ENCODE peak calls at places on chromosomes 16 and 17, in eight cellular contexts. B is activated CD8-positive, alpha-beta memory T cell treated with anti-CD3 and anti-CD28 coated beads for 1 hour; P is MCF 10A; W is NCI-H2107; O is activated CD4-positive, CD25-positive, alpha-beta regulatory T cell treated with anti-CD3 and anti-CD28 coated beads, Interleukin-2, amount 50 U/mL, for 72 hours; U is naive thymus-derived CD4-positive, alpha-beta T cell; J is activated effector memory CD4-positive, alpha-beta T cell treated with anti-CD3 and anti-CD28 coated beads, Interleukin-2, amount 50 U/mL, for 16 hours; I is Peyer's patch. M is an unnamed sample.

GRCh38 chr17:39979865-39980401 is 674 bp upstream of the PSMD3 start:
- DNase-seq in B (no peak), P (peak), W (no peak), O (no peak), U (peak), J (no peak), I (no peak), M (no peak)

GRCh38 chr17:35345926-35346771 is 27.3 kb downstream of the SLFN11 start:
- DNase-seq in B (no peak), P (no peak), W (no peak), O (no peak), U (peak), J (peak), I (peak), M (no peak)

GRCh38 chr17:68585643-68586042 is 15.5 kb downstream of the FAM20A start:
- DNase-seq in B (no peak), P (no peak), W (no peak), O (no peak), U (no peak), J (no peak), I (no peak), M (no peak)

GRCh38 chr16:87471278-87472141 is 21.3 kb downstream of the ZCCHC14 start:
- DNase-seq in B (no peak), P (no peak), W (no peak), O (no peak), U (no peak), J (no peak), I (no peak), M (no peak)

GRCh38 chr16:56999409-57000270 is 10.3 kb downstream of the NLRC5 start:
- DNase-seq in B (no peak), P (no peak), W (no peak), O (peak), U (no peak), J (peak), I (no peak), M (no peak)

GRCh38 chr17:46125831-46126230 is 67.4 kb downstream of the KANSL1 start:
- DNase-seq in B (no peak), P (no peak), W (no peak), O (no peak), U (no peak), J (no peak), I (no peak), M (no peak)

GRCh38 chr17:3512512-3513171 is 36.8 kb downstream of the ASPA start:
- DNase-seq in B (no peak), P (no peak), W (no peak), O (no peak), U (no peak), J (no peak), I (no peak), M (no peak)

GRCh38 chr16:86396318-86396882 is 113.9 kb upstream of the FOXF1 start:
- DNase-seq in B (no peak), P (no peak), W (no peak), O (no peak), U (no peak), J (no peak), I (no peak), M (no peak)

GRCh38 chr17:31391496-31391949 is at the start of gene RAB11FIP4:
- DNase-seq in B (no peak), P (no peak), W (no peak), O (no peak), U (peak), J (no peak), I (no peak), M (no peak)

GRCh38 chr16:23962001-23962400 is 126.2 kb downstream of the PRKCB start:
- DNase-seq in B (no peak), P (no peak), W (no peak), O (no peak), U (peak), J (peak), I (no peak), M (no peak)

GRCh38 chr17:68378202-68379149 is 78.8 kb downstream of the WIPI1 start:
- DNase-seq in B (no peak), P (peak), W (no peak), O (no peak), U (no peak), J (no peak), I (peak), M (peak)

GRCh38 chr17:47967607-47968252 is 3.2 kb upstream of the CDK5RAP3 start:
- DNase-seq in B (no peak), P (peak), W (no peak), O (no peak), U (no peak), J (no peak), I (peak), M (no peak)

GRCh38 chr17:5832886-5833285 is 237.3 kb upstream of the WSCD1 start:
- DNase-seq in B (no peak), P (peak), W (no peak), O (no peak), U (no peak), J (no peak), I (no peak), M (no peak)

GRCh38 chr16:74720579-74720978 is 19.9 kb upstream of the MLKL start:
- DNase-seq in B (no peak), P (no peak), W (no peak), O (no peak), U (no peak), J (no peak), I (no peak), M (no peak)

GRCh38 chr16:11635127-11635652 is 33.1 kb upstream of the SNN start:
- DNase-seq in B (no peak), P (no peak), W (no peak), O (no peak), U (no peak), J (no peak), I (peak), M (no peak)

GRCh38 chr17:80145076-80146075 is 1.6 kb downstream of the EIF4A3 start:
- DNase-seq in B (no peak), P (no peak), W (no peak), O (no peak), U (no peak), J (peak), I (no peak), M (no peak)

GRCh38 chr17:82772026-82772425 is 20.2 kb downstream of the TBCD start:
- DNase-seq in B (no peak), P (peak), W (no peak), O (no peak), U (no peak), J (no peak), I (no peak), M (no peak)

GRCh38 chr16:83027973-83028372 is 401.2 kb downstream of the CDH13 start:
- DNase-seq in B (no peak), P (no peak), W (no peak), O (no peak), U (no peak), J (no peak), I (no peak), M (no peak)

GRCh38 chr17:28528329-28529011 is 22.3 kb downstream of the FOXN1 start:
- DNase-seq in B (no peak), P (peak), W (no peak), O (no peak), U (no peak), J (no peak), I (no peak), M (no peak)

GRCh38 chr16:16108759-16109158 is 114.5 kb downstream of the ABCC6 start:
- DNase-seq in B (no peak), P (no peak), W (no peak), O (no peak), U (no peak), J (no peak), I (no peak), M (no peak)

GRCh38 chr17:51050291-51051033 is 70.2 kb downstream of the SPAG9 start:
- DNase-seq in B (no peak), P (no peak), W (no peak), O (no peak), U (no peak), J (no peak), I (no peak), M (no peak)

GRCh38 chr16:3578610-3579551 is 1.7 kb upstream of the NLRC3 start:
- DNase-seq in B (no peak), P (no peak), W (no peak), O (peak), U (peak), J (peak), I (no peak), M (no peak)

GRCh38 chr16:87984868-87985267 is 33.6 kb downstream of the BANP start:
- DNase-seq in B (no peak), P (no peak), W (no peak), O (no peak), U (no peak), J (no peak), I (no peak), M (no peak)

GRCh38 chr17:8681175-8681949 is 50.8 kb upstream of the MYH10 start:
- DNase-seq in B (no peak), P (no peak), W (no peak), O (no peak), U (no peak), J (no peak), I (no peak), M (no peak)

GRCh38 chr16:85459529-85460251 is 153.4 kb upstream of the GSE1 start:
- DNase-seq in B (no peak), P (no peak), W (no peak), O (no peak), U (no peak), J (no peak), I (no peak), M (no peak)

GRCh38 chr16:65500919-65501318 is 379.1 kb upstream of the CDH11 start:
- DNase-seq in B (no peak), P (no peak), W (no peak), O (no peak), U (no peak), J (no peak), I (no peak), M (no peak)

GRCh38 chr17:9054146-9054545 is 32.8 kb downstream of the NTN1 start:
- DNase-seq in B (no peak), P (no peak), W (no peak), O (no peak), U (no peak), J (no peak), I (no peak), M (no peak)

GRCh38 chr17:81807839-81808238 is 3.9 kb downstream of the GCGR start:
- DNase-seq in B (no peak), P (no peak), W (no peak), O (no peak), U (no peak), J (no peak), I (no peak), M (no peak)

GRCh38 chr16:2751577-2752034 is 832 bp upstream of the SRRM2 start:
- DNase-seq in B (no peak), P (no peak), W (no peak), O (no peak), U (no peak), J (no peak), I (peak), M (no peak)

GRCh38 chr16:84988328-84989080 is 22.8 kb downstream of the ZDHHC7 start:
- DNase-seq in B (no peak), P (no peak), W (no peak), O (no peak), U (no peak), J (no peak), I (peak), M (no peak)

GRCh38 chr16:28149016-28149888 is 62.5 kb downstream of the XPO6 start:
- DNase-seq in B (no peak), P (peak), W (no peak), O (no peak), U (no peak), J (no peak), I (no peak), M (no peak)

GRCh38 chr16:78530283-78530682 is 430.8 kb downstream of the WWOX start:
- DNase-seq in B (no peak), P (no peak), W (no peak), O (no peak), U (no peak), J (no peak), I (no peak), M (no peak)

GRCh38 chr16:57807252-57807967 is 5.1 kb upstream of the KIFC3 start:
- DNase-seq in B (no peak), P (peak), W (no peak), O (no peak), U (no peak), J (no peak), I (peak), M (no peak)

M was measured in GOT3.